ENCODE peak calls at places on chromosomes 3 and 15, in four cellular contexts. T is RWPE1, S is T-helper 1 cell, Q is ecto neural progenitor cell. B is an unnamed sample.

GRCh38 chr15:67107014-67107812 is 41.8 kb downstream of the SMAD3 start:
- DNase-seq in T (peak), S (no peak), Q (no peak), B (no peak)

GRCh38 chr3:149245738-149246451 is 24.3 kb upstream of the CP start:
- DNase-seq in T (peak), S (peak), Q (no peak), B (no peak)

GRCh38 chr3:150680562-150680961 is 23.2 kb downstream of the ERICH6 start:
- DNase-seq in T (no peak), S (no peak), Q (no peak), B (no peak)

GRCh38 chr15:91660174-91660649 is 193.3 kb upstream of the SLCO3A1 start:
- DNase-seq in T (no peak), S (no peak), Q (no peak), B (no peak)

GRCh38 chr3:169478566-169479313 is 184.8 kb downstream of the MECOM start:
- DNase-seq in T (peak), S (no peak), Q (no peak), B (no peak)

GRCh38 chr15:92527197-92527596 is 128.4 kb downstream of the FAM174B start:
- DNase-seq in T (no peak), S (no peak), Q (no peak), B (no peak)

GRCh38 chr3:149487598-149488197 is 13.2 kb downstream of the TM4SF4 start:
- DNase-seq in T (no peak), S (peak), Q (no peak), B (peak)

GRCh38 chr3:150370129-150370602 is 37.9 kb upstream of the TSC22D2 start:
- DNase-seq in T (peak), S (no peak), Q (peak), B (no peak)

GRCh38 chr3:49775538-49775937 is 10.8 kb downstream of the IP6K1 start:
- DNase-seq in T (no peak), S (no peak), Q (no peak), B (no peak)

GRCh38 chr15:29550834-29551465 is 271.3 kb downstream of the TJP1 start:
- DNase-seq in T (no peak), S (no peak), Q (no peak), B (no peak)

GRCh38 chr3:119630562-119631329 is 29.6 kb downstream of the POPDC2 start:
- DNase-seq in T (no peak), S (peak), Q (no peak), B (no peak)

GRCh38 chr3:29286841-29287240 is 6.0 kb downstream of the RBMS3 start:
- DNase-seq in T (no peak), S (no peak), Q (no peak), B (no peak)

GRCh38 chr3:197363553-197364409 is 65.4 kb upstream of the DLG1 start:
- DNase-seq in T (no peak), S (no peak), Q (peak), B (no peak)

GRCh38 chr3:42012935-42013651 is 51.2 kb upstream of the ULK4 start:
- DNase-seq in T (peak), S (peak), Q (peak), B (peak)

GRCh38 chr3:114556832-114557231 is 263.0 kb downstream of the TIGIT start:
- DNase-seq in T (no peak), S (no peak), Q (no peak), B (no peak)

GRCh38 chr3:4139462-4140140 is 163.6 kb upstream of the SETMAR start:
- DNase-seq in T (no peak), S (no peak), Q (no peak), B (no peak)

GRCh38 chr15:68366314-68366713 is 65.6 kb downstream of the ITGA11 start:
- DNase-seq in T (no peak), S (no peak), Q (no peak), B (no peak)

GRCh38 chr3:150410311-150411105 is 2.4 kb downstream of the TSC22D2 start:
- DNase-seq in T (no peak), S (peak), Q (peak), B (no peak)

GRCh38 chr3:123289336-123290106 is 87.8 kb downstream of the SEC22A start:
- DNase-seq in T (no peak), S (no peak), Q (peak), B (no peak)

GRCh38 chr3:140529096-140529495 is 148.8 kb upstream of the TRIM42 start:
- DNase-seq in T (peak), S (no peak), Q (no peak), B (no peak)

GRCh38 chr15:77605582-77605981 is 27.1 kb downstream of the LINGO1 start:
- DNase-seq in T (no peak), S (no peak), Q (no peak), B (no peak)

GRCh38 chr15:48754011-48754410 is 56.9 kb downstream of the CEP152 start:
- DNase-seq in T (no peak), S (no peak), Q (no peak), B (no peak)

GRCh38 chr15:85825719-85826118 is 31.0 kb upstream of the KLHL25 start:
- DNase-seq in T (no peak), S (no peak), Q (no peak), B (no peak)

GRCh38 chr3:112647122-112647521 is 6.2 kb upstream of the CCDC80 start:
- DNase-seq in T (peak), S (no peak), Q (no peak), B (no peak)

GRCh38 chr3:193701896-193702644 is 109.1 kb downstream of the OPA1 start:
- DNase-seq in T (no peak), S (no peak), Q (no peak), B (no peak)